ENCODE peak calls at places on chromosomes 16 and 17, in six cellular contexts. W is tibial artery, B is ascending aorta, A is AG09309, G is aorta, X is A549. T is an unnamed sample.
A peak's percentile ranks its signal among the peaks of the same experiment; 100 is the strongest.

GRCh38 chr17:8103549-8103948 is 14.8 kb downstream of the ALOXE3 start:
- DNase-seq in A (no peak), B (no peak), X (no peak), G (no peak), W (no peak), T (no peak)

GRCh38 chr17:66959641-66960375 is 4.7 kb upstream of the CACNG4 start:
- DNase-seq in B (no peak), A (no peak), G (no peak), W (no peak), X (no peak), T (no peak)

GRCh38 chr16:56828641-56829040 is 36.4 kb upstream of the SLC12A3 start:
- DNase-seq in A (no peak), G (no peak), B (no peak), X (no peak), W (no peak), T (no peak)

GRCh38 chr17:17837966-17838962 is 1.5 kb upstream of the SREBF1 start:
- DNase-seq in G (peak; percentile 84), B (no peak), W (peak; percentile 73), A (no peak), X (peak; percentile 85), T (no peak)

GRCh38 chr17:74337834-74338500 is 11.9 kb downstream of the KIF19 start:
- DNase-seq in A (no peak), W (no peak), G (no peak), B (no peak), X (no peak), T (no peak)

GRCh38 chr17:47744168-47745036 is 11.4 kb downstream of the TBX21 start:
- DNase-seq in W (no peak), G (no peak), X (no peak), A (no peak), B (no peak), T (no peak)

GRCh38 chr17:3817851-3818605 is 17.0 kb upstream of the ITGAE start:
- DNase-seq in A (no peak), X (no peak), G (no peak), B (no peak), W (no peak), T (no peak)

GRCh38 chr17:43601280-43602050 is 55.3 kb upstream of the ETV4 start:
- DNase-seq in A (no peak), X (no peak), B (peak; percentile 61), G (peak; percentile 85), W (peak; percentile 64), T (no peak)

GRCh38 chr17:33639103-33639991 is 346.3 kb upstream of the ASIC2 start:
- DNase-seq in B (no peak), X (no peak), W (no peak), G (no peak), A (no peak), T (no peak)

GRCh38 chr16:82010649-82011048 is 621 bp downstream of the SDR42E1 start:
- DNase-seq in X (no peak), G (no peak), A (no peak), W (no peak), B (no peak), T (no peak)

GRCh38 chr16:31130336-31130812 is 5.2 kb downstream of the PRSS8 start:
- DNase-seq in A (no peak), X (no peak), W (no peak), G (no peak), B (no peak), T (no peak)

GRCh38 chr16:82653550-82654511 is 27.1 kb downstream of the CDH13 start:
- DNase-seq in B (no peak), A (peak; percentile 62), W (no peak), G (no peak), X (peak; percentile 66), T (no peak)

GRCh38 chr17:31582151-31582907 is 190.9 kb downstream of the RAB11FIP4 start:
- DNase-seq in G (peak; percentile 92), B (peak; percentile 51), W (peak; percentile 72), A (no peak), X (no peak), T (no peak)

GRCh38 chr16:79768594-79768993 is 168.1 kb upstream of the MAF start:
- DNase-seq in A (no peak), X (no peak), G (no peak), W (no peak), B (no peak), T (no peak)

GRCh38 chr16:79764415-79765149 is 164.0 kb upstream of the MAF start:
- DNase-seq in G (no peak), W (no peak), A (no peak), B (no peak), X (no peak), T (no peak)

GRCh38 chr16:79769320-79770243 is 169.0 kb upstream of the MAF start:
- DNase-seq in B (no peak), X (no peak), A (no peak), G (no peak), W (no peak), T (no peak)

GRCh38 chr16:79770244-79771064 is 169.9 kb upstream of the MAF start:
- DNase-seq in G (peak; percentile 95), X (peak; percentile 87), B (peak; percentile 51), A (peak; percentile 27), W (peak; percentile 88), T (peak; percentile 31)

GRCh38 chr16:79767597-79768280 is 167.2 kb upstream of the MAF start:
- DNase-seq in G (no peak), W (peak; percentile 19), A (no peak), B (no peak), X (peak; percentile 24), T (no peak)
- H3K4me3 ChIP-seq in G (peak overlapping the region; percentile 2), W (peak overlapping the region; percentile 44), A (peak overlapping the region; percentile 17), B (peak overlapping the region; percentile 37), X (no peak overlapping the region), T (peak overlapping the region; percentile 7)

GRCh38 chr17:38867179-38867994 is 2.5 kb upstream of the LASP1 start:
- DNase-seq in B (no peak), X (peak; percentile 87), G (no peak), A (no peak), W (peak; percentile 65), T (no peak)
- H3K4me3 ChIP-seq in B (peak overlapping the region; percentile 23), X (peak overlapping the region; percentile 94), G (no peak overlapping the region), A (no peak overlapping the region), W (peak overlapping the region; percentile 96), T (peak overlapping the region; percentile 100)

GRCh38 chr17:79338589-79338988 is 264.0 kb downstream of the ENGASE start:
- DNase-seq in G (no peak), X (peak; percentile 35), A (no peak), W (no peak), B (no peak), T (no peak)
- H3K4me3 ChIP-seq in G (no peak overlapping the region), X (no peak overlapping the region), A (no peak overlapping the region), W (no peak overlapping the region), B (no peak overlapping the region), T (no peak overlapping the region)

DNA sequence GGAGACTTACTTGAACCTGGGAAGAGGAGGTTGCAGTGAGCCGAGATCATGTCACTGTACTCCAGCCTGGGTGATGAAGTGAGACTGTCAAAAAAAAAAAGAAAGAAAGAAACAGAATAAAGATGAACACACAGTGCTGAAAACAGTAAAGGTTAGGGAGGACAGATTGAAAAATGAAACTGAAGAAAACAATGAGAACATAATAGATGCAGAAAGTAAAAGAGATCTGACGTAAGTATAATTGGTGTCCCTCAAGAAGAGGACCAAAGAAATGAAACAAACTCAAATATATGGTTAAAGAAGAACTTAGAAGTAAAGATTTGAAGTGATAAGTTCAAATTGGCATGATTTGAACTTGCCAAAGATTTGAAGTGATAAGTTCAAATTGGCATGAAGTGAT is 7.1 kb downstream of the DCAF7 start:
- DNase-seq in A (no peak), B (no peak), W (no peak), G (no peak), X (no peak), T (no peak)
- H3K4me3 ChIP-seq in A (no peak overlapping the region), B (no peak overlapping the region), W (no peak overlapping the region), G (no peak overlapping the region), X (no peak overlapping the region), T (no peak overlapping the region)

GRCh38 chr17:77247609-77248008 is 106.8 kb downstream of the SEC14L1 start:
- DNase-seq in A (no peak), G (no peak), B (no peak), W (no peak), X (no peak), T (no peak)
- H3K4me3 ChIP-seq in A (no peak overlapping the region), G (no peak overlapping the region), B (no peak overlapping the region), W (no peak overlapping the region), X (peak overlapping the region; percentile 57), T (peak overlapping the region; percentile 63)

GRCh38 chr16:23757937-23758619 is 3.3 kb downstream of the CHP2 start:
- DNase-seq in A (no peak), G (no peak), B (no peak), X (no peak), W (no peak), T (no peak)

GRCh38 chr16:23757116-23757515 is 2.3 kb downstream of the CHP2 start:
- DNase-seq in W (no peak), G (no peak), A (no peak), B (no peak), X (no peak), T (no peak)

GRCh38 chr16:23755484-23755809 is 621 bp downstream of the CHP2 start:
- DNase-seq in W (no peak), X (no peak), A (no peak), B (no peak), G (no peak), T (no peak)

GRCh38 chr16:23753908-23754593 is 775 bp upstream of the CHP2 start:
- DNase-seq in X (no peak), B (no peak), A (no peak), W (no peak), G (no peak), T (no peak)

GRCh38 chr16:23754594-23755483 is at the start of gene CHP2:
- DNase-seq in G (no peak), X (no peak), A (no peak), B (no peak), W (no peak), T (no peak)
- H3K4me3 ChIP-seq in G (no peak within 1 kb of the TSS), X (peak within 1 kb of the TSS; percentile 33), A (no peak within 1 kb of the TSS), B (no peak within 1 kb of the TSS), W (peak within 1 kb of the TSS; percentile 29), T (peak within 1 kb of the TSS; percentile 7)

GRCh38 chr17:78314683-78315354 is 45.1 kb downstream of the SOCS3 start:
- DNase-seq in W (no peak), A (no peak), X (no peak), B (no peak), G (no peak), T (no peak)
- H3K4me3 ChIP-seq in W (peak overlapping the region; percentile 67), A (no peak overlapping the region), X (peak overlapping the region; percentile 42), B (peak overlapping the region; percentile 62), G (no peak overlapping the region), T (no peak overlapping the region)

GRCh38 chr16:9098377-9099090 is 7.1 kb downstream of the HAPSTR1 start:
- DNase-seq in A (no peak), W (no peak), X (no peak), G (no peak), B (no peak), T (no peak)
- H3K4me3 ChIP-seq in A (no peak overlapping the region), W (peak overlapping the region; percentile 1), X (no peak overlapping the region), G (no peak overlapping the region), B (peak overlapping the region; percentile 3), T (no peak overlapping the region)